ENCODE peak calls at places on chromosomes 5 and 9, in eight cellular contexts. V is fibroblast of lung, D is heart left ventricle, X is choroid plexus epithelial cell, Z is fibroblast of the aortic adventitia, C is SK-N-SH, F is Caco-2, O is AG10803. N is an unnamed sample.

GRCh38 chr5:5421149-5421960 is 1.1 kb upstream of the ICE1 start:
- DNase-seq in F (no peak), C (no peak), Z (peak), V (no peak), X (peak), D (no peak), O (peak), N (peak)

GRCh38 chr9:38141751-38142150 is 72.7 kb upstream of the SHB start:
- DNase-seq in X (peak), D (no peak), V (peak), F (no peak), C (no peak), Z (peak), O (peak), N (peak)

GRCh38 chr5:175494271-175495183 is 16.2 kb downstream of the SFXN1 start:
- DNase-seq in V (no peak), C (no peak), Z (no peak), D (no peak), O (no peak), X (peak), F (no peak), N (no peak)

GRCh38 chr5:180467028-180467427 is 27.2 kb upstream of the CNOT6 start:
- DNase-seq in D (no peak), V (peak), C (no peak), X (peak), Z (peak), F (no peak), O (peak), N (peak)

GRCh38 chr9:134944351-134944802 is 26.7 kb upstream of the FCN1 start:
- DNase-seq in X (peak), D (no peak), O (peak), C (no peak), V (peak), Z (peak), F (no peak), N (peak)

GRCh38 chr9:19127881-19128719 is 808 bp upstream of the PLIN2 start:
- DNase-seq in D (peak), F (peak), Z (peak), O (no peak), X (peak), V (peak), C (peak), N (no peak)

GRCh38 chr5:100505984-100506670 is 29.0 kb upstream of the FAM174A start:
- DNase-seq in V (peak), C (no peak), O (peak), F (no peak), X (peak), Z (peak), D (no peak), N (peak)

GRCh38 chr9:26833792-26834191 is 58.8 kb downstream of the CAAP1 start:
- DNase-seq in V (no peak), D (no peak), C (no peak), O (peak), X (peak), Z (no peak), F (no peak), N (no peak)

GRCh38 chr9:134187821-134188420 is 23.6 kb upstream of the RNU6ATAC start:
- DNase-seq in O (no peak), Z (no peak), C (peak), X (no peak), F (peak), V (no peak), D (peak), N (no peak)

GRCh38 chr5:115543931-115544370 is 624 bp downstream of the FEM1C start:
- DNase-seq in D (no peak), V (peak), Z (peak), O (peak), X (peak), C (no peak), F (peak), N (peak)

GRCh38 chr9:68705636-68706578 is 867 bp downstream of the PIP5K1B start:
- DNase-seq in Z (no peak), F (no peak), V (peak), X (peak), C (peak), D (peak), O (no peak), N (peak)

GRCh38 chr9:120710110-120710981 is 3.9 kb downstream of the MEGF9 start:
- DNase-seq in C (peak), V (peak), F (no peak), O (peak), D (no peak), X (peak), Z (peak), N (no peak)

GRCh38 chr9:120711841-120712538 is 2.3 kb downstream of the MEGF9 start:
- DNase-seq in C (no peak), Z (peak), O (no peak), F (no peak), D (no peak), V (peak), X (no peak), N (no peak)

GRCh38 chr9:120712539-120713031 is 1.7 kb downstream of the MEGF9 start:
- DNase-seq in V (no peak), C (no peak), Z (no peak), D (no peak), F (no peak), O (no peak), X (no peak), N (no peak)

GRCh38 chr9:120713257-120714087 is 798 bp downstream of the MEGF9 start:
- DNase-seq in F (no peak), X (no peak), D (peak), Z (peak), V (peak), O (no peak), C (peak), N (no peak)

GRCh38 chr9:120711354-120711753 is 2.9 kb downstream of the MEGF9 start:
- DNase-seq in C (no peak), V (peak), F (no peak), Z (peak), X (no peak), D (no peak), O (no peak), N (no peak)
- TF ChIP-seq CTCF in C (no peak), V (no peak), F (no peak), Z (no peak), X (no peak), D (no peak), O (peak), N (no peak)

DNA sequence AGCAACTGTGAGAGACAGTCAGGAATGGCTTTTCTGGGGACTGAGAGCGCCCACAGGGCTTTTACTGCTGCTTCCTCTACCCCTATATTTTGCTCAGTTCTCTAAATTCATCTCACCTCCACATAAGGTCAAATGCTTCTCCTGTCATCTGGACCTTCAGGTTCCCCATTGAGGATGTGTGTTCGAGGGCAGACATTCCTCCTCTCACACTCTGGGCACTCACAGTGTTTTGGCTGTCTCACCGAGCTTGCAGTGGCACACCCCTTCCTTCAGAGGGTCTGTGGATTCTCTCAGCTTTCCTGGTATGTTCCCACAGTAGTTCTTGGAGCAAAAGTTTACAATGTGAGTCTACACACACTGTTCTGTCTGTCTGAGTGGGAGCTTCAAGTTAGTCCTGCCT is 127.8 kb upstream of the GLRA1 start:
- DNase-seq in Z (no peak), F (no peak), V (no peak), D (no peak), C (no peak), O (no peak), X (no peak), N (no peak)
- H3K4me3 ChIP-seq in Z (no peak), F (no peak), V (no peak), D (no peak), C (no peak), O (no peak), X (no peak), N (no peak)

GRCh38 chr9:4666042-4666699 is at the start of gene SPATA6L:
- DNase-seq in C (peak), O (peak), D (peak), X (peak), V (peak), F (peak), Z (peak), N (peak)
- TF ChIP-seq CTCF in C (peak), O (peak), D (no peak), X (peak), V (peak), F (no peak), Z (peak), N (peak)

GRCh38 chr5:35856186-35857003 is at the start of gene IL7R:
- DNase-seq in O (peak), X (peak), Z (peak), D (no peak), F (no peak), V (peak), C (no peak), N (peak)
- H3K4me3 ChIP-seq in O (peak), X (no peak), Z (no peak), D (no peak), F (no peak), V (peak), C (no peak), N (no peak)

GRCh38 chr9:25716220-25716872 is 38.1 kb upstream of the TUSC1 start:
- DNase-seq in O (peak), D (no peak), X (peak), F (peak), C (peak), V (peak), Z (peak), N (peak)
- TF ChIP-seq CTCF in O (peak), D (peak), X (peak), F (no peak), C (peak), V (peak), Z (peak), N (peak)

GRCh38 chr5:109788596-109788995 is 98.9 kb downstream of the MAN2A1 start:
- DNase-seq in C (no peak), Z (no peak), V (no peak), O (no peak), F (no peak), D (no peak), X (no peak), N (no peak)
- H3K4me3 ChIP-seq in C (no peak), Z (no peak), V (no peak), O (no peak), F (no peak), D (no peak), X (no peak), N (no peak)

GRCh38 chr5:110590187-110590586 is 136.3 kb downstream of the TMEM232 start:
- DNase-seq in C (no peak), X (peak), V (peak), Z (peak), F (no peak), O (peak), D (no peak), N (peak)
- TF ChIP-seq CTCF in C (peak), X (peak), V (peak), Z (peak), F (peak), O (peak), D (no peak), N (peak)

GRCh38 chr5:143216211-143216610 is 187.3 kb downstream of the NR3C1 start:
- DNase-seq in O (no peak), V (no peak), D (no peak), X (no peak), Z (no peak), F (no peak), C (no peak), N (no peak)
- H3K4me3 ChIP-seq in O (no peak), V (no peak), D (no peak), X (no peak), Z (no peak), F (no peak), C (no peak), N (no peak)

DNA sequence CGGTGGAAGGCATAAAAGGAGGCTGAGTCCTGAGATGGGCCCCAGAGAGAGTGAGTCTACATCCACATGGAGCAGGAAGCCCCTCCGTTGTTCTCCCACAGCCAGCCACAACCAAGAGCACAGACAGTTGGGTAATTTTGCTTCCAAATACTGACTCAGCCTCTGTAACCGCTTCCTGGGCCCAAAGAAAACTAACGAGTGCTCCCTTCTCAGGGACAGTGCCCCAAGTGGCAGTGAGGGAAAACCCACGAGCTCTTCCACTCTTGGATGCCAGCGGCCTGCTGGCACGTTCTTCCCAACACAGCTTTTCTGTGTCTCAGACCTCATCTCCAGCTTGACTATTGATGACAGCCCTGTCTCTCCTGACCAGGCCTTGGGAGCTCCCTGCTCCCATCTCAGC is 207.6 kb downstream of the FSTL4 start:
- DNase-seq in C (no peak), D (no peak), O (no peak), Z (no peak), F (no peak), X (no peak), V (no peak), N (no peak)
- TF ChIP-seq CTCF in C (peak), D (no peak), O (no peak), Z (no peak), F (no peak), X (peak), V (no peak), N (no peak)

N was measured in fibroblast of pulmonary artery.